ENCODE peak calls at places on chromosomes 7 and 10, in eight cellular contexts. One of them, this sample, is unnamed.
A peak's percentile ranks its signal among the peaks of the same experiment; 100 is the strongest.

GRCh38 chr7:98301693-98302470 is 20.4 kb downstream of the BRI3 start:
- DNase-seq in GM23248: no peak
- DNase-seq in CD4-positive, CD25-positive, alpha-beta regulatory T cell: no peak
- DNase-seq in left lung: no peak
- DNase-seq in adipocyte: no peak
- DNase-seq in H9: no peak
- DNase-seq in mammary epithelial cell: no peak
- DNase-seq in SK-N-SH: no peak
- DNase-seq in this sample: no peak

GRCh38 chr10:102744374-102745051 is 765 bp downstream of the WBP1L start:
- DNase-seq in GM23248: peak; percentile 68
- DNase-seq in CD4-positive, CD25-positive, alpha-beta regulatory T cell: peak; percentile 29
- DNase-seq in left lung: peak; percentile 42
- DNase-seq in adipocyte: peak; percentile 53
- DNase-seq in H9: no peak
- DNase-seq in mammary epithelial cell: no peak
- DNase-seq in SK-N-SH: no peak
- DNase-seq in this sample: peak; percentile 40

GRCh38 chr7:7051221-7051877 is 131.0 kb upstream of the C1GALT1 start:
- DNase-seq in GM23248: peak; percentile 35
- DNase-seq in CD4-positive, CD25-positive, alpha-beta regulatory T cell: no peak
- DNase-seq in left lung: no peak
- DNase-seq in adipocyte: peak; percentile 9
- DNase-seq in H9: no peak
- DNase-seq in mammary epithelial cell: no peak
- DNase-seq in SK-N-SH: no peak
- DNase-seq in this sample: no peak

GRCh38 chr10:57222603-57223002 is 861.5 kb upstream of the ZWINT start:
- DNase-seq in GM23248: no peak
- DNase-seq in CD4-positive, CD25-positive, alpha-beta regulatory T cell: no peak
- DNase-seq in left lung: no peak
- DNase-seq in adipocyte: no peak
- DNase-seq in H9: peak; percentile 84
- DNase-seq in mammary epithelial cell: no peak
- DNase-seq in SK-N-SH: no peak
- DNase-seq in this sample: no peak

GRCh38 chr7:42768037-42768436 is 143.8 kb downstream of the C7orf25 start:
- DNase-seq in GM23248: no peak
- DNase-seq in CD4-positive, CD25-positive, alpha-beta regulatory T cell: no peak
- DNase-seq in left lung: no peak
- DNase-seq in adipocyte: no peak
- DNase-seq in H9: peak; percentile 36
- DNase-seq in mammary epithelial cell: no peak
- DNase-seq in SK-N-SH: no peak
- DNase-seq in this sample: no peak

GRCh38 chr10:75202321-75203096 is 8.1 kb upstream of the VDAC2 start:
- DNase-seq in GM23248: peak; percentile 82
- DNase-seq in CD4-positive, CD25-positive, alpha-beta regulatory T cell: no peak
- DNase-seq in left lung: peak; percentile 46
- DNase-seq in adipocyte: peak; percentile 54
- DNase-seq in H9: no peak
- DNase-seq in mammary epithelial cell: no peak
- DNase-seq in SK-N-SH: no peak
- DNase-seq in this sample: peak; percentile 49

GRCh38 chr7:44700322-44700721 is 48.3 kb upstream of the ZMIZ2 start:
- DNase-seq in GM23248: no peak
- DNase-seq in CD4-positive, CD25-positive, alpha-beta regulatory T cell: no peak
- DNase-seq in left lung: peak; percentile 19
- DNase-seq in adipocyte: no peak
- DNase-seq in H9: no peak
- DNase-seq in mammary epithelial cell: no peak
- DNase-seq in SK-N-SH: no peak
- DNase-seq in this sample: no peak

GRCh38 chr7:151884276-151885201 is 7.6 kb upstream of the PRKAG2 start:
- DNase-seq in GM23248: no peak
- DNase-seq in CD4-positive, CD25-positive, alpha-beta regulatory T cell: no peak
- DNase-seq in left lung: no peak
- DNase-seq in adipocyte: no peak
- DNase-seq in H9: no peak
- DNase-seq in mammary epithelial cell: no peak
- DNase-seq in SK-N-SH: no peak
- DNase-seq in this sample: no peak

GRCh38 chr7:34184466-34184865 is 279.1 kb downstream of the BMPER start:
- DNase-seq in GM23248: peak; percentile 59
- DNase-seq in CD4-positive, CD25-positive, alpha-beta regulatory T cell: no peak
- DNase-seq in left lung: no peak
- DNase-seq in adipocyte: peak; percentile 18
- DNase-seq in H9: no peak
- DNase-seq in mammary epithelial cell: no peak
- DNase-seq in SK-N-SH: no peak
- DNase-seq in this sample: peak; percentile 68

GRCh38 chr7:55101359-55101758 is 82.5 kb downstream of the EGFR start:
- DNase-seq in GM23248: no peak
- DNase-seq in CD4-positive, CD25-positive, alpha-beta regulatory T cell: no peak
- DNase-seq in left lung: no peak
- DNase-seq in adipocyte: no peak
- DNase-seq in H9: no peak
- DNase-seq in mammary epithelial cell: peak; percentile 57
- DNase-seq in SK-N-SH: no peak
- DNase-seq in this sample: no peak

GRCh38 chr10:119466655-119467054 is 75.9 kb downstream of the RGS10 start:
- DNase-seq in GM23248: no peak
- DNase-seq in CD4-positive, CD25-positive, alpha-beta regulatory T cell: peak; percentile 26
- DNase-seq in left lung: no peak
- DNase-seq in adipocyte: no peak
- DNase-seq in H9: no peak
- DNase-seq in mammary epithelial cell: peak; percentile 55
- DNase-seq in SK-N-SH: no peak
- DNase-seq in this sample: peak; percentile 32

GRCh38 chr7:139635521-139636240 is 112.2 kb downstream of the CLEC2L start:
- DNase-seq in GM23248: no peak
- DNase-seq in CD4-positive, CD25-positive, alpha-beta regulatory T cell: peak; percentile 43
- DNase-seq in left lung: no peak
- DNase-seq in adipocyte: no peak
- DNase-seq in H9: no peak
- DNase-seq in mammary epithelial cell: no peak
- DNase-seq in SK-N-SH: no peak
- DNase-seq in this sample: no peak

GRCh38 chr7:157760004-157760730 is 423.4 kb downstream of the DNAJB6 start:
- DNase-seq in GM23248: no peak
- DNase-seq in CD4-positive, CD25-positive, alpha-beta regulatory T cell: no peak
- DNase-seq in left lung: no peak
- DNase-seq in adipocyte: no peak
- DNase-seq in H9: peak; percentile 33
- DNase-seq in mammary epithelial cell: no peak
- DNase-seq in SK-N-SH: peak; percentile 70
- DNase-seq in this sample: no peak

GRCh38 chr7:120981117-120981516 is 7.4 kb upstream of the CPED1 start:
- DNase-seq in GM23248: no peak
- DNase-seq in CD4-positive, CD25-positive, alpha-beta regulatory T cell: no peak
- DNase-seq in left lung: no peak
- DNase-seq in adipocyte: no peak
- DNase-seq in H9: no peak
- DNase-seq in mammary epithelial cell: no peak
- DNase-seq in SK-N-SH: no peak
- DNase-seq in this sample: no peak

GRCh38 chr10:69312537-69312936 is 34.2 kb downstream of the HK1 start:
- DNase-seq in GM23248: no peak
- DNase-seq in CD4-positive, CD25-positive, alpha-beta regulatory T cell: no peak
- DNase-seq in left lung: no peak
- DNase-seq in adipocyte: no peak
- DNase-seq in H9: no peak
- DNase-seq in mammary epithelial cell: no peak
- DNase-seq in SK-N-SH: no peak
- DNase-seq in this sample: no peak

GRCh38 chr10:104139221-104139620 is 17.2 kb downstream of the SFR1 start:
- DNase-seq in GM23248: no peak
- DNase-seq in CD4-positive, CD25-positive, alpha-beta regulatory T cell: peak; percentile 30
- DNase-seq in left lung: no peak
- DNase-seq in adipocyte: no peak
- DNase-seq in H9: no peak
- DNase-seq in mammary epithelial cell: no peak
- DNase-seq in SK-N-SH: peak; percentile 13
- DNase-seq in this sample: no peak

GRCh38 chr10:74418285-74418872 is 267.4 kb downstream of the ADK start:
- DNase-seq in GM23248: no peak
- DNase-seq in CD4-positive, CD25-positive, alpha-beta regulatory T cell: no peak
- DNase-seq in left lung: no peak
- DNase-seq in adipocyte: peak; percentile 10
- DNase-seq in H9: no peak
- DNase-seq in mammary epithelial cell: no peak
- DNase-seq in SK-N-SH: peak; percentile 45
- DNase-seq in this sample: no peak

GRCh38 chr7:151880688-151881087 is 3.8 kb upstream of the PRKAG2 start:
- DNase-seq in GM23248: no peak
- DNase-seq in CD4-positive, CD25-positive, alpha-beta regulatory T cell: no peak
- DNase-seq in left lung: no peak
- DNase-seq in adipocyte: no peak
- DNase-seq in H9: no peak
- DNase-seq in mammary epithelial cell: no peak
- DNase-seq in SK-N-SH: no peak
- DNase-seq in this sample: no peak

GRCh38 chr10:75238182-75239180 is 2.7 kb upstream of the COMTD1 start:
- DNase-seq in GM23248: no peak
- DNase-seq in CD4-positive, CD25-positive, alpha-beta regulatory T cell: no peak
- DNase-seq in left lung: no peak
- DNase-seq in adipocyte: no peak
- DNase-seq in H9: peak; percentile 74
- DNase-seq in mammary epithelial cell: no peak
- DNase-seq in SK-N-SH: peak; percentile 66
- DNase-seq in this sample: no peak

GRCh38 chr7:4239991-4240812 is 441.9 kb upstream of the FOXK1 start:
- DNase-seq in GM23248: no peak
- DNase-seq in CD4-positive, CD25-positive, alpha-beta regulatory T cell: no peak
- DNase-seq in left lung: no peak
- DNase-seq in adipocyte: no peak
- DNase-seq in H9: no peak
- DNase-seq in mammary epithelial cell: no peak
- DNase-seq in SK-N-SH: peak; percentile 80
- DNase-seq in this sample: no peak

GRCh38 chr7:158726277-158726807 is 21.7 kb upstream of the NCAPG2 start:
- DNase-seq in GM23248: no peak
- DNase-seq in CD4-positive, CD25-positive, alpha-beta regulatory T cell: no peak
- DNase-seq in left lung: no peak
- DNase-seq in adipocyte: no peak
- DNase-seq in H9: no peak
- DNase-seq in mammary epithelial cell: no peak
- DNase-seq in SK-N-SH: no peak
- DNase-seq in this sample: no peak

GRCh38 chr10:52221937-52222336 is 92.1 kb upstream of the DKK1 start:
- DNase-seq in GM23248: no peak
- DNase-seq in CD4-positive, CD25-positive, alpha-beta regulatory T cell: no peak
- DNase-seq in left lung: no peak
- DNase-seq in adipocyte: no peak
- DNase-seq in H9: no peak
- DNase-seq in mammary epithelial cell: no peak
- DNase-seq in SK-N-SH: no peak
- DNase-seq in this sample: no peak

GRCh38 chr7:86991844-86992243 is 67.6 kb downstream of the ELAPOR2 start:
- DNase-seq in GM23248: no peak
- DNase-seq in CD4-positive, CD25-positive, alpha-beta regulatory T cell: no peak
- DNase-seq in left lung: no peak
- DNase-seq in adipocyte: no peak
- DNase-seq in H9: no peak
- DNase-seq in mammary epithelial cell: no peak
- DNase-seq in SK-N-SH: no peak
- DNase-seq in this sample: peak; percentile 76

GRCh38 chr10:22700489-22700888 is 13.9 kb downstream of the PIP4K2A start:
- DNase-seq in GM23248: no peak
- DNase-seq in CD4-positive, CD25-positive, alpha-beta regulatory T cell: no peak
- DNase-seq in left lung: no peak
- DNase-seq in adipocyte: no peak
- DNase-seq in H9: no peak
- DNase-seq in mammary epithelial cell: no peak
- DNase-seq in SK-N-SH: no peak
- DNase-seq in this sample: no peak
- H3K4me1 ChIP-seq in GM23248: no peaks in the 10 kb centered on the region
- H3K4me1 ChIP-seq in CD4-positive, CD25-positive, alpha-beta regulatory T cell: peaks cover 86% of the 10 kb centered on the region
- H3K4me1 ChIP-seq in left lung: peaks cover 4% of the 10 kb centered on the region
- H3K4me1 ChIP-seq in adipocyte: peaks cover 24% of the 10 kb centered on the region
- H3K4me1 ChIP-seq in H9: peaks cover 11% of the 10 kb centered on the region
- H3K4me1 ChIP-seq in mammary epithelial cell: no peaks in the 10 kb centered on the region
- H3K4me1 ChIP-seq in SK-N-SH: no peaks in the 10 kb centered on the region
- H3K4me1 ChIP-seq in this sample: peaks cover 3% of the 10 kb centered on the region

DNA sequence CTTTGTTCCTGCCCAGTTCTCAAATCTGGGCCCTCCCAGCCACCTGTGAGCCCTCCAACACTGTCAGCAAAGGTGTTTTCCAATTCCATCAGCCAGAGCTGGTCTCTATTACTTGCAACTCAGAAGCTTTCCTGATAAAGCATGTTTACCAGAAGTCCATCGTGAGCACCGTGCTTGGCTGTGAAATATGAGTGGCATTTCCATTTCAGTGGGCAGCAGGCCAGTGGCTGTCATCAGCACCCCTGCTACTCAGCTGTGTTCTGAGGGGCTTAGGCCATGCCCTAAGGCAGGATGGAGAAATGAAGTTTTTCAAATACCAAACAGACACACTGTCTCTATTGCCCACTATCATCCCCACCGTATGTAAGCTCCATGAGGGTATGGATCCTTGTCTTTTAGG is 12.7 kb upstream of the BNIP3 start:
- DNase-seq in GM23248: no peak
- DNase-seq in CD4-positive, CD25-positive, alpha-beta regulatory T cell: no peak
- DNase-seq in left lung: no peak
- DNase-seq in adipocyte: no peak
- DNase-seq in H9: no peak
- DNase-seq in mammary epithelial cell: no peak
- DNase-seq in SK-N-SH: no peak
- DNase-seq in this sample: no peak
- H3K4me1 ChIP-seq in GM23248: peaks cover 9% of the 10 kb centered on the region
- H3K4me1 ChIP-seq in CD4-positive, CD25-positive, alpha-beta regulatory T cell: no peaks in the 10 kb centered on the region
- H3K4me1 ChIP-seq in left lung: peaks cover 14% of the 10 kb centered on the region
- H3K4me1 ChIP-seq in adipocyte: peaks cover 27% of the 10 kb centered on the region
- H3K4me1 ChIP-seq in H9: peaks cover 7% of the 10 kb centered on the region
- H3K4me1 ChIP-seq in mammary epithelial cell: peaks cover 4% of the 10 kb centered on the region
- H3K4me1 ChIP-seq in SK-N-SH: no peaks in the 10 kb centered on the region
- H3K4me1 ChIP-seq in this sample: no peaks in the 10 kb centered on the region

GRCh38 chr10:43576580-43576979 is 2.2 kb upstream of the ZNF239 start:
- DNase-seq in GM23248: no peak
- DNase-seq in CD4-positive, CD25-positive, alpha-beta regulatory T cell: no peak
- DNase-seq in left lung: no peak
- DNase-seq in adipocyte: no peak
- DNase-seq in H9: no peak
- DNase-seq in mammary epithelial cell: no peak
- DNase-seq in SK-N-SH: no peak
- DNase-seq in this sample: no peak
- H3K4me1 ChIP-seq in GM23248: peaks cover 4% of the 10 kb centered on the region
- H3K4me1 ChIP-seq in CD4-positive, CD25-positive, alpha-beta regulatory T cell: peaks cover 19% of the 10 kb centered on the region
- H3K4me1 ChIP-seq in left lung: no peaks in the 10 kb centered on the region
- H3K4me1 ChIP-seq in adipocyte: peaks cover 12% of the 10 kb centered on the region
- H3K4me1 ChIP-seq in H9: no peaks in the 10 kb centered on the region
- H3K4me1 ChIP-seq in mammary epithelial cell: peaks cover 8% of the 10 kb centered on the region
- H3K4me1 ChIP-seq in SK-N-SH: no peaks in the 10 kb centered on the region
- H3K4me1 ChIP-seq in this sample: peaks cover 7% of the 10 kb centered on the region

DNA sequence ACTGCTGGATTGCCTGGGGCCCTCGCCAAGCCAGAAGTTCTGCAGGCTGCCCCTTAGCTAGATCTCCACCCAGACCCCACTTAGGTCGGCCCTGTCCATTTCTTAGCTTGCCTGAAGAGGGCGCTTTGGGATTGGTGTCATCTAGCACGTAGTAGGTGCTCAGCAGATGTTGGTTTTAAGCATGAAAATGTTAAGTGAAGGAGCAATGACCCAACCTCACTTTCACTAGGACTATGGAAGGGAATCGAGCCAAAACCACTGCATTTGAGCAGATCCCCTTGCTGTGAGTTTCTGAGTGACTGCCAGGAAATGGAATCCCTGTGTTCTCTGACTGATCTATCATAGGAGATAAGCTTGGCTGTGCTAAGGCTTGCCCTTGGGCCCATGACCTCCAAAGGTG is 131.7 kb upstream of the EEPD1 start:
- DNase-seq in GM23248: peak; percentile 10
- DNase-seq in CD4-positive, CD25-positive, alpha-beta regulatory T cell: no peak
- DNase-seq in left lung: no peak
- DNase-seq in adipocyte: peak; percentile 22
- DNase-seq in H9: peak; percentile 71
- DNase-seq in mammary epithelial cell: no peak
- DNase-seq in SK-N-SH: no peak
- DNase-seq in this sample: no peak
- H3K4me1 ChIP-seq in GM23248: no peaks in the 10 kb centered on the region
- H3K4me1 ChIP-seq in CD4-positive, CD25-positive, alpha-beta regulatory T cell: no peaks in the 10 kb centered on the region
- H3K4me1 ChIP-seq in left lung: peaks cover 4% of the 10 kb centered on the region
- H3K4me1 ChIP-seq in adipocyte: peaks cover 25% of the 10 kb centered on the region
- H3K4me1 ChIP-seq in H9: no peaks in the 10 kb centered on the region
- H3K4me1 ChIP-seq in mammary epithelial cell: no peaks in the 10 kb centered on the region
- H3K4me1 ChIP-seq in SK-N-SH: no peaks in the 10 kb centered on the region
- H3K4me1 ChIP-seq in this sample: peaks cover 5% of the 10 kb centered on the region

This sample was measured in mesenchymal stem cell.